ENCODE peak calls at places on chromosome 1, in nine cellular contexts. Z, L, U, H, C, A, N, J and M are unnamed samples.

GRCh38 chr1:235872270-235872669 is 5.6 kb upstream of the LYST start:
- DNase-seq in Z (no peak), L (no peak), U (no peak), H (no peak), C (no peak), A (no peak), N (no peak), J (no peak), M (no peak)

GRCh38 chr1:50231209-50231608 is 122.5 kb downstream of the ELAVL4 start:
- DNase-seq in Z (no peak), L (no peak), U (no peak), H (no peak), C (no peak), A (no peak), N (no peak), J (no peak), M (no peak)

GRCh38 chr1:233424727-233425222 is 97.3 kb downstream of the MAP3K21 start:
- DNase-seq in Z (no peak), L (no peak), U (no peak), H (no peak), C (no peak), A (no peak), N (no peak), J (peak; percentile 13), M (no peak)

GRCh38 chr1:41714613-41715389 is 203.9 kb downstream of the HIVEP3 start:
- DNase-seq in Z (no peak), L (no peak), U (no peak), H (no peak), C (no peak), A (peak; percentile 71), N (no peak), J (no peak), M (peak; percentile 27)

GRCh38 chr1:46687095-46687659 is 15.5 kb downstream of the TEX38 start:
- DNase-seq in Z (no peak), L (no peak), U (no peak), H (peak; percentile 76), C (peak; percentile 30), A (peak; percentile 56), N (peak; percentile 90), J (peak; percentile 77), M (no peak)

GRCh38 chr1:29579821-29580425 is 343.6 kb downstream of the PTPRU start:
- DNase-seq in Z (no peak), L (no peak), U (no peak), H (no peak), C (peak; percentile 52), A (no peak), N (no peak), J (peak; percentile 50), M (peak; percentile 12)

GRCh38 chr1:25909062-25909461 is 2.8 kb upstream of the STMN1 start:
- DNase-seq in Z (no peak), L (no peak), U (no peak), H (no peak), C (no peak), A (no peak), N (no peak), J (no peak), M (no peak)

GRCh38 chr1:41868241-41868953 is 50.3 kb downstream of the HIVEP3 start:
- DNase-seq in Z (peak; percentile 26), L (peak; percentile 27), U (no peak), H (no peak), C (no peak), A (no peak), N (no peak), J (no peak), M (no peak)

GRCh38 chr1:99763956-99764355 is 2.5 kb downstream of the FRRS1 start:
- DNase-seq in Z (peak; percentile 25), L (no peak), U (no peak), H (no peak), C (no peak), A (no peak), N (no peak), J (peak; percentile 16), M (no peak)

GRCh38 chr1:48200166-48200900 is 22.2 kb upstream of the SLC5A9 start:
- DNase-seq in Z (no peak), L (no peak), U (no peak), H (no peak), C (no peak), A (no peak), N (no peak), J (peak; percentile 46), M (peak; percentile 9)

GRCh38 chr1:50348449-50349241 is 74.6 kb downstream of the DMRTA2 start:
- DNase-seq in Z (peak; percentile 86), L (peak; percentile 54), U (peak; percentile 60), H (peak; percentile 36), C (peak; percentile 88), A (peak; percentile 57), N (peak; percentile 63), J (peak; percentile 86), M (peak; percentile 66)

GRCh38 chr1:33244809-33245186 is 11.5 kb upstream of the ZNF362 start:
- DNase-seq in Z (no peak), L (no peak), U (no peak), H (no peak), C (no peak), A (no peak), N (no peak), J (no peak), M (no peak)

GRCh38 chr1:88956003-88956402 is 36.4 kb downstream of the KYAT3 start:
- DNase-seq in Z (no peak), L (no peak), U (no peak), H (no peak), C (no peak), A (no peak), N (no peak), J (no peak), M (no peak)

GRCh38 chr1:193408782-193409293 is 222.4 kb upstream of the B3GALT2 start:
- DNase-seq in Z (peak; percentile 74), L (no peak), U (no peak), H (peak; percentile 70), C (no peak), A (no peak), N (peak; percentile 63), J (peak; percentile 98), M (peak; percentile 99)

GRCh38 chr1:71557138-71557537 is 476.3 kb upstream of the ZRANB2 start:
- DNase-seq in Z (no peak), L (no peak), U (no peak), H (no peak), C (no peak), A (no peak), N (no peak), J (peak; percentile 14), M (no peak)

GRCh38 chr1:33367488-33368405 is 46.8 kb upstream of the A3GALT2 start:
- DNase-seq in Z (peak; percentile 79), L (peak; percentile 88), U (peak; percentile 94), H (peak; percentile 88), C (peak; percentile 93), A (peak; percentile 89), N (peak; percentile 92), J (peak; percentile 84), M (peak; percentile 70)

GRCh38 chr1:40313329-40313957 is 3.6 kb downstream of the COL9A2 start:
- DNase-seq in Z (no peak), L (no peak), U (no peak), H (no peak), C (no peak), A (no peak), N (no peak), J (no peak), M (no peak)

GRCh38 chr1:239448911-239449310 is 62.5 kb downstream of the CHRM3 start:
- DNase-seq in Z (no peak), L (no peak), U (no peak), H (no peak), C (no peak), A (no peak), N (no peak), J (no peak), M (no peak)

GRCh38 chr1:109509176-109510134 is at the start of gene AMIGO1:
- DNase-seq in Z (peak; percentile 57), L (peak; percentile 73), U (peak; percentile 62), H (peak; percentile 62), C (peak; percentile 95), A (peak; percentile 87), N (no peak), J (peak; percentile 42), M (no peak)

GRCh38 chr1:97680894-97681293 is 239.9 kb downstream of the DPYD start:
- DNase-seq in Z (no peak), L (no peak), U (no peak), H (no peak), C (no peak), A (no peak), N (no peak), J (peak; percentile 30), M (no peak)

GRCh38 chr1:78223417-78224215 is 177.8 kb downstream of the GIPC2 start:
- DNase-seq in Z (no peak), L (no peak), U (no peak), H (no peak), C (no peak), A (no peak), N (no peak), J (peak; percentile 27), M (no peak)

GRCh38 chr1:84896279-84896678 is 3.3 kb upstream of the LPAR3 start:
- DNase-seq in Z (no peak), L (no peak), U (no peak), H (no peak), C (no peak), A (no peak), N (no peak), J (no peak), M (no peak)